ENCODE peak calls at places on chromosomes 6 and 20, in nine cellular contexts. P is BE2C; R is activated T-helper 9 cell treated with anti-CD3 and anti-CD28 coated beads, Interleukin-2, amount 50 U/mL, for 16 hours; D is stimulated activated CD4-positive, alpha-beta T cell treated with anti-CD3 and anti-CD28 coated beads, Interleukin-15, amount 100 ng/mL, for 24 hours; A is AG04450; Z is stimulated activated CD8-positive, alpha-beta memory T cell treated with anti-CD3 and anti-CD28 coated beads, Interleukin-12 subunit alpha, Interleukin-12 subunit beta, amount 100 ng/mL, for 4 hours; H is effector memory CD4-positive, alpha-beta T cell; U is non-pigmented ciliary epithelial cell; O is ELR. I is an unnamed sample.
A peak's percentile ranks its signal among the peaks of the same experiment; 100 is the strongest.

GRCh38 chr20:49853640-49854039 is 41.0 kb downstream of the SLC9A8 start:
- DNase-seq in P (peak; percentile 86), R (no peak), D (no peak), A (peak; percentile 32), Z (no peak), H (no peak), U (peak; percentile 47), O (peak; percentile 85), I (no peak)

GRCh38 chr20:48776306-48776705 is 51.5 kb downstream of the PREX1 start:
- DNase-seq in P (peak; percentile 72), R (no peak), D (no peak), A (no peak), Z (no peak), H (no peak), U (peak; percentile 54), O (peak; percentile 86), I (no peak)

GRCh38 chr6:53493635-53494025 is 51.3 kb downstream of the GCLC start:
- DNase-seq in P (no peak), R (no peak), D (no peak), A (peak; percentile 15), Z (no peak), H (no peak), U (no peak), O (no peak), I (no peak)

GRCh38 chr6:36267731-36268477 is 2.0 kb upstream of the PNPLA1 start:
- DNase-seq in P (no peak), R (no peak), D (no peak), A (no peak), Z (no peak), H (no peak), U (no peak), O (peak; percentile 35), I (no peak)

GRCh38 chr6:73079611-73079955 is 145.7 kb downstream of the KHDC1L start:
- DNase-seq in P (no peak), R (no peak), D (no peak), A (peak; percentile 27), Z (no peak), H (no peak), U (peak; percentile 49), O (peak; percentile 91), I (no peak)

GRCh38 chr6:44423306-44423705 is 35.8 kb downstream of the CDC5L start:
- DNase-seq in P (no peak), R (no peak), D (no peak), A (no peak), Z (no peak), H (no peak), U (no peak), O (no peak), I (no peak)

GRCh38 chr6:37680668-37681067 is 17.0 kb downstream of the MDGA1 start:
- DNase-seq in P (no peak), R (no peak), D (no peak), A (no peak), Z (no peak), H (no peak), U (no peak), O (no peak), I (no peak)

GRCh38 chr6:140736227-140736626 is 1361.8 kb upstream of the CITED2 start:
- DNase-seq in P (no peak), R (no peak), D (no peak), A (no peak), Z (no peak), H (no peak), U (no peak), O (no peak), I (no peak)

GRCh38 chr20:44581515-44581914 is 864 bp upstream of the PKIG start:
- DNase-seq in P (no peak), R (no peak), D (no peak), A (no peak), Z (no peak), H (no peak), U (no peak), O (no peak), I (no peak)

GRCh38 chr6:41326092-41326491 is 9.3 kb upstream of the NCR2 start:
- DNase-seq in P (no peak), R (no peak), D (no peak), A (no peak), Z (no peak), H (no peak), U (no peak), O (no peak), I (peak; percentile 47)

GRCh38 chr6:152301021-152301805 is 335.9 kb downstream of the SYNE1 start:
- DNase-seq in P (no peak), R (no peak), D (no peak), A (peak; percentile 33), Z (no peak), H (no peak), U (no peak), O (no peak), I (no peak)

GRCh38 chr6:148996815-148997214 is 250.0 kb downstream of the UST start:
- DNase-seq in P (no peak), R (no peak), D (no peak), A (no peak), Z (no peak), H (no peak), U (no peak), O (no peak), I (no peak)

GRCh38 chr6:78744144-78744543 is 123.2 kb upstream of the IRAK1BP1 start:
- DNase-seq in P (no peak), R (no peak), D (no peak), A (no peak), Z (no peak), H (no peak), U (no peak), O (no peak), I (no peak)

GRCh38 chr20:44650777-44651493 is 564 bp downstream of the ADA start:
- DNase-seq in P (no peak), R (peak; percentile 34), D (peak; percentile 62), A (no peak), Z (no peak), H (no peak), U (no peak), O (no peak), I (no peak)

GRCh38 chr6:42131531-42131930 is 10.9 kb downstream of the C6orf132 start:
- DNase-seq in P (no peak), R (no peak), D (no peak), A (peak; percentile 44), Z (no peak), H (no peak), U (peak; percentile 75), O (peak; percentile 90), I (no peak)

GRCh38 chr6:99606670-99607415 is at the start of gene PRDM13:
- DNase-seq in P (no peak), R (no peak), D (peak; percentile 15), A (no peak), Z (no peak), H (no peak), U (no peak), O (no peak), I (peak; percentile 32)

GRCh38 chr20:33125983-33126382 is 42.0 kb upstream of the BPIFA2 start:
- DNase-seq in P (no peak), R (no peak), D (no peak), A (no peak), Z (no peak), H (no peak), U (no peak), O (no peak), I (no peak)

GRCh38 chr6:69044534-69044933 is 409.5 kb downstream of the ADGRB3 start:
- DNase-seq in P (no peak), R (no peak), D (no peak), A (no peak), Z (no peak), H (no peak), U (no peak), O (peak; percentile 17), I (no peak)

GRCh38 chr6:43274916-43275597 is 23.0 kb upstream of the SLC22A7 start:
- DNase-seq in P (no peak), R (peak; percentile 22), D (peak; percentile 52), A (no peak), Z (peak; percentile 14), H (no peak), U (no peak), O (no peak), I (no peak)

GRCh38 chr6:29227235-29227634 is 56.5 kb downstream of the OR2J2 start:
- DNase-seq in P (no peak), R (no peak), D (no peak), A (no peak), Z (no peak), H (no peak), U (no peak), O (no peak), I (no peak)

GRCh38 chr6:41777886-41778285 is 1.8 kb downstream of the FRS3 start:
- DNase-seq in P (no peak), R (no peak), D (no peak), A (no peak), Z (no peak), H (no peak), U (no peak), O (no peak), I (no peak)

I was measured in erythroblast.